ENCODE peak calls at places on chromosomes 11 and 22, in five cellular contexts. T, B, A, E and F are unnamed samples.

GRCh38 chr11:35006389-35007128 is 90.1 kb downstream of the PDHX start:
- DNase-seq in B (no peak), E (no peak), T (no peak), A (no peak), F (no peak)

GRCh38 chr11:62295504-62295903 is 3.4 kb downstream of the SCGB1D4 start:
- DNase-seq in T (no peak), A (peak), B (no peak), E (no peak), F (no peak)

GRCh38 chr11:74676596-74676995 is 54.6 kb downstream of the CHRDL2 start:
- DNase-seq in T (no peak), E (no peak), A (no peak), B (no peak), F (peak)

GRCh38 chr22:40323681-40324083 is 22.6 kb upstream of the ADSL start:
- DNase-seq in A (no peak), B (no peak), E (no peak), T (no peak), F (no peak)

GRCh38 chr11:44785856-44786606 is 59.3 kb downstream of the TSPAN18 start:
- DNase-seq in B (peak), E (no peak), T (no peak), A (peak), F (no peak)

GRCh38 chr11:33857924-33858323 is 34.0 kb downstream of the LMO2 start:
- DNase-seq in B (peak), A (peak), E (peak), T (peak), F (peak)

GRCh38 chr11:120834686-120835225 is 189.1 kb upstream of the TBCEL start:
- DNase-seq in B (no peak), E (no peak), T (no peak), A (peak), F (no peak)

GRCh38 chr11:129368889-129369672 is 6.6 kb upstream of the BARX2 start:
- DNase-seq in B (no peak), T (no peak), E (no peak), A (no peak), F (no peak)

GRCh38 chr11:105236631-105237030 is 97.1 kb upstream of the CARD18 start:
- DNase-seq in B (no peak), A (no peak), T (no peak), E (no peak), F (no peak)

GRCh38 chr22:45302047-45302446 is 7.7 kb upstream of the FAM118A start:
- DNase-seq in B (no peak), E (peak), T (no peak), A (no peak), F (no peak)

GRCh38 chr11:128506999-128507591 is 80.3 kb downstream of the ETS1 start:
- DNase-seq in A (peak), T (peak), E (peak), B (no peak), F (peak)

GRCh38 chr11:115911656-115912055 is 407.4 kb upstream of the CADM1 start:
- DNase-seq in T (no peak), A (no peak), B (no peak), E (no peak), F (no peak)

GRCh38 chr22:23399367-23400285 is 180.5 kb downstream of the IGLL1 start:
- DNase-seq in A (peak), T (no peak), B (no peak), E (no peak), F (no peak)

GRCh38 chr11:61949169-61950034 is 749 bp upstream of the BEST1 start:
- DNase-seq in A (peak), B (peak), T (peak), E (peak), F (peak)

GRCh38 chr22:19386248-19386647 is 45.3 kb downstream of the HIRA start:
- DNase-seq in A (no peak), T (no peak), E (no peak), B (no peak), F (no peak)

GRCh38 chr11:13668957-13669521 is 571 bp downstream of the FAR1 start:
- DNase-seq in A (no peak), E (peak), T (peak), B (peak), F (peak)

GRCh38 chr11:1218788-1219445 is 3.9 kb upstream of the MUC5B start:
- DNase-seq in E (no peak), A (peak), B (no peak), T (no peak), F (peak)

GRCh38 chr11:116499396-116500001 is 273.3 kb downstream of the BUD13 start:
- DNase-seq in E (no peak), T (peak), B (peak), A (peak), F (peak)

GRCh38 chr11:61732705-61733104 is 19.7 kb upstream of the MYRF start:
- DNase-seq in T (peak), E (no peak), B (peak), A (no peak), F (no peak)

GRCh38 chr22:44914026-44914721 is 95.6 kb downstream of the PHF21B start:
- DNase-seq in T (no peak), A (peak), E (no peak), B (no peak), F (no peak)